ENCODE peak calls at places on chromosomes 11 and 22, in six cellular contexts. Q is colonic mucosa, I is mucosa of descending colon, O is foreskin fibroblast, G is hippocampal formation, B is AG09309. U is an unnamed sample.

GRCh38 chr11:12079726-12080556 is 30.4 kb upstream of the MICAL2 start:
- DNase-seq in B (peak), G (no peak), I (no peak), Q (no peak), O (peak), U (peak)

GRCh38 chr11:115869780-115870431 is 365.7 kb upstream of the CADM1 start:
- DNase-seq in G (no peak), B (no peak), I (peak), Q (no peak), O (no peak), U (no peak)

GRCh38 chr11:1830119-1830499 is 4.7 kb upstream of the SYT8 start:
- DNase-seq in I (no peak), G (no peak), Q (peak), O (no peak), B (no peak), U (no peak)

GRCh38 chr22:49749885-49750510 is 77.7 kb downstream of the BRD1 start:
- DNase-seq in G (no peak), I (peak), B (no peak), Q (no peak), O (no peak), U (no peak)

GRCh38 chr11:30586251-30587144 is at the start of gene MPPED2:
- DNase-seq in Q (peak), B (no peak), I (peak), O (no peak), G (no peak), U (peak)

GRCh38 chr11:111559791-111560190 is 19.3 kb downstream of the LAYN start:
- DNase-seq in G (no peak), Q (no peak), I (no peak), O (no peak), B (no peak), U (no peak)

GRCh38 chr11:72716291-72716690 is 35.9 kb downstream of the ARAP1 start:
- DNase-seq in I (no peak), O (peak), G (peak), Q (no peak), B (no peak), U (no peak)

GRCh38 chr11:73961321-73961720 is 10.5 kb downstream of the DNAJB13 start:
- DNase-seq in Q (no peak), I (no peak), O (peak), G (no peak), B (no peak), U (peak)

GRCh38 chr11:68383976-68384501 is 71.6 kb downstream of the LRP5 start:
- DNase-seq in Q (peak), B (no peak), I (no peak), G (no peak), O (peak), U (peak)

GRCh38 chr11:110763249-110764011 is 51.2 kb upstream of the ARHGAP20 start:
- DNase-seq in O (peak), Q (peak), I (peak), G (no peak), B (peak), U (peak)

GRCh38 chr11:69537126-69537525 is 55.7 kb downstream of the LINC01488 start:
- DNase-seq in B (no peak), Q (no peak), G (no peak), I (peak), O (no peak), U (no peak)

GRCh38 chr11:69245041-69245440 is 48.9 kb upstream of the MYEOV start:
- DNase-seq in G (no peak), B (no peak), O (no peak), Q (peak), I (no peak), U (no peak)

GRCh38 chr11:83599066-83599465 is 312.9 kb upstream of the CCDC90B start:
- DNase-seq in B (no peak), O (no peak), Q (no peak), G (no peak), I (no peak), U (no peak)

GRCh38 chr11:24828938-24829337 is 332.1 kb downstream of the LUZP2 start:
- DNase-seq in Q (no peak), I (no peak), O (no peak), G (no peak), B (no peak), U (no peak)

GRCh38 chr22:24429411-24430365 is 2.3 kb downstream of the ADORA2A start:
- DNase-seq in Q (no peak), O (peak), B (no peak), I (peak), G (no peak), U (peak)

GRCh38 chr11:86784247-86784681 is 16.1 kb upstream of the PRSS23 start:
- DNase-seq in G (no peak), O (peak), I (no peak), B (peak), Q (no peak), U (peak)

GRCh38 chr11:7673724-7674434 is 579 bp upstream of the CYB5R2 start:
- DNase-seq in I (peak), Q (peak), G (no peak), O (peak), B (no peak), U (peak)

GRCh38 chr11:75597636-75598035 is 35.6 kb downstream of the SERPINH1 start:
- DNase-seq in B (no peak), G (no peak), I (no peak), O (peak), Q (no peak), U (peak)